ENCODE peak calls at places on chromosomes 11 and 22, in six cellular contexts. C is HEK293T, K is fibroblast of the conjunctiva, G is cardiac fibroblast, W is COR-L47, E is T-helper 2 cell. U is an unnamed sample.

GRCh38 chr11:6438979-6439571 is 1.7 kb downstream of the HPX start:
- DNase-seq in K (peak; percentile 38), W (peak; percentile 39), C (peak; percentile 65), E (no peak), G (peak; percentile 70), U (peak; percentile 53)

GRCh38 chr22:21047035-21047661 is 1.4 kb downstream of the LRRC74B start:
- DNase-seq in K (no peak), C (no peak), W (no peak), G (no peak), E (no peak), U (no peak)

GRCh38 chr11:60924110-60924905 is at the start of gene TMEM132A:
- DNase-seq in W (peak; percentile 72), G (peak; percentile 64), E (no peak), C (peak; percentile 89), K (peak; percentile 20), U (peak; percentile 80)

GRCh38 chr11:75492181-75492820 is 33.4 kb downstream of the GDPD5 start:
- DNase-seq in K (no peak), W (no peak), C (no peak), E (peak; percentile 45), G (peak; percentile 35), U (no peak)

GRCh38 chr22:41230399-41230785 is 10.3 kb downstream of the CHADL start:
- DNase-seq in K (no peak), W (no peak), C (no peak), E (no peak), G (no peak), U (no peak)

GRCh38 chr11:86269645-86270044 is 25.1 kb downstream of the EED start:
- DNase-seq in K (no peak), G (no peak), E (no peak), W (no peak), C (no peak), U (no peak)

GRCh38 chr11:94647926-94648325 is 80.8 kb downstream of the PIWIL4 start:
- DNase-seq in K (no peak), W (no peak), E (no peak), C (no peak), G (no peak), U (no peak)

GRCh38 chr11:91996526-91996925 is 228.1 kb upstream of the FAT3 start:
- DNase-seq in E (no peak), K (no peak), C (no peak), W (no peak), G (no peak), U (no peak)

GRCh38 chr22:40361100-40361499 is 9.3 kb upstream of the SGSM3 start:
- DNase-seq in E (no peak), K (no peak), C (no peak), W (no peak), G (no peak), U (no peak)

GRCh38 chr11:77559686-77560425 is 29.9 kb upstream of the AQP11 start:
- DNase-seq in G (peak; percentile 79), K (peak; percentile 57), E (no peak), W (no peak), C (no peak), U (no peak)

GRCh38 chr11:47160753-47161133 is 15.9 kb downstream of the ARFGAP2 start:
- DNase-seq in E (no peak), K (no peak), C (no peak), G (peak; percentile 12), W (no peak), U (no peak)

GRCh38 chr22:20267441-20268288 is 453 bp downstream of the RTN4R start:
- DNase-seq in W (no peak), C (peak; percentile 40), K (no peak), E (no peak), G (no peak), U (no peak)

GRCh38 chr11:14314127-14314526 is 44.9 kb downstream of the RRAS2 start:
- DNase-seq in C (no peak), G (no peak), E (no peak), W (no peak), K (no peak), U (no peak)

GRCh38 chr11:47007579-47007978 is 71.0 kb downstream of the CSTPP1 start:
- DNase-seq in C (no peak), K (peak; percentile 24), E (no peak), W (no peak), G (no peak), U (peak; percentile 28)

GRCh38 chr11:16749666-16750065 is 11.2 kb downstream of the C11orf58 start:
- DNase-seq in C (no peak), W (no peak), E (no peak), K (no peak), G (no peak), U (no peak)

GRCh38 chr22:17368727-17369552 is at the start of gene CECR2:
- DNase-seq in C (peak; percentile 82), E (no peak), W (no peak), G (peak; percentile 61), K (no peak), U (peak; percentile 33)

GRCh38 chr11:113267536-113267935 is 46.8 kb upstream of the TTC12 start:
- DNase-seq in C (no peak), W (no peak), G (no peak), E (no peak), K (no peak), U (no peak)